ENCODE peak calls at places on chromosomes 2 and 18, in six cellular contexts. One of them, this sample, is unnamed.

GRCh38 chr2:96874099-96874831 is 4.4 kb upstream of the SEMA4C start:
- DNase-seq in heart left ventricle: no peak
- DNase-seq in Peyer's patch: no peak
- DNase-seq in RWPE1: no peak
- DNase-seq in adrenal gland: no peak
- DNase-seq in dorsolateral prefrontal cortex: no peak
- DNase-seq in this sample: no peak

GRCh38 chr2:216107320-216107719 is 1.8 kb upstream of the XRCC5 start:
- DNase-seq in heart left ventricle: no peak
- DNase-seq in RWPE1: no peak
- DNase-seq in dorsolateral prefrontal cortex: no peak
- DNase-seq in Peyer's patch: no peak
- DNase-seq in adrenal gland: no peak
- DNase-seq in this sample: no peak

GRCh38 chr18:25349131-25349925 is 2.6 kb downstream of the ZNF521 start:
- DNase-seq in heart left ventricle: peak; percentile 54
- DNase-seq in RWPE1: no peak
- DNase-seq in Peyer's patch: peak; percentile 50
- DNase-seq in adrenal gland: peak; percentile 47
- DNase-seq in dorsolateral prefrontal cortex: peak; percentile 22
- DNase-seq in this sample: peak; percentile 85

GRCh38 chr2:98457045-98457696 is 12.5 kb downstream of the INPP4A start:
- DNase-seq in adrenal gland: peak; percentile 11
- DNase-seq in dorsolateral prefrontal cortex: no peak
- DNase-seq in heart left ventricle: no peak
- DNase-seq in Peyer's patch: no peak
- DNase-seq in RWPE1: peak; percentile 60
- DNase-seq in this sample: peak; percentile 25

GRCh38 chr18:50644807-50645206 is 84.9 kb downstream of the MAPK4 start:
- DNase-seq in dorsolateral prefrontal cortex: no peak
- DNase-seq in Peyer's patch: no peak
- DNase-seq in heart left ventricle: no peak
- DNase-seq in RWPE1: peak; percentile 22
- DNase-seq in adrenal gland: no peak
- DNase-seq in this sample: no peak

GRCh38 chr2:132448771-132449170 is 32.2 kb downstream of the GPR39 start:
- DNase-seq in dorsolateral prefrontal cortex: no peak
- DNase-seq in adrenal gland: no peak
- DNase-seq in Peyer's patch: no peak
- DNase-seq in RWPE1: peak; percentile 26
- DNase-seq in heart left ventricle: no peak
- DNase-seq in this sample: no peak

GRCh38 chr2:127149384-127149783 is 42.4 kb upstream of the BIN1 start:
- DNase-seq in Peyer's patch: no peak
- DNase-seq in RWPE1: peak; percentile 82
- DNase-seq in heart left ventricle: no peak
- DNase-seq in adrenal gland: no peak
- DNase-seq in dorsolateral prefrontal cortex: no peak
- DNase-seq in this sample: no peak

GRCh38 chr2:76170856-76171255 is 460.1 kb upstream of the GCFC2 start:
- DNase-seq in Peyer's patch: no peak
- DNase-seq in RWPE1: no peak
- DNase-seq in dorsolateral prefrontal cortex: no peak
- DNase-seq in adrenal gland: no peak
- DNase-seq in heart left ventricle: no peak
- DNase-seq in this sample: no peak

GRCh38 chr18:75360941-75361340 is 66.6 kb downstream of the SMIM21 start:
- DNase-seq in Peyer's patch: no peak
- DNase-seq in heart left ventricle: no peak
- DNase-seq in dorsolateral prefrontal cortex: no peak
- DNase-seq in adrenal gland: no peak
- DNase-seq in RWPE1: no peak
- DNase-seq in this sample: no peak

GRCh38 chr2:134919360-134920210 is 963 bp downstream of the CCNT2 start:
- DNase-seq in RWPE1: no peak
- DNase-seq in Peyer's patch: no peak
- DNase-seq in adrenal gland: no peak
- DNase-seq in dorsolateral prefrontal cortex: no peak
- DNase-seq in heart left ventricle: peak; percentile 17
- DNase-seq in this sample: no peak

GRCh38 chr2:212626371-212626918 is 87.8 kb upstream of the ERBB4 start:
- DNase-seq in dorsolateral prefrontal cortex: no peak
- DNase-seq in RWPE1: no peak
- DNase-seq in adrenal gland: no peak
- DNase-seq in heart left ventricle: no peak
- DNase-seq in Peyer's patch: no peak
- DNase-seq in this sample: no peak

GRCh38 chr2:112583497-112584133 is 794 bp upstream of the CHCHD5 start:
- DNase-seq in RWPE1: no peak
- DNase-seq in heart left ventricle: no peak
- DNase-seq in dorsolateral prefrontal cortex: no peak
- DNase-seq in adrenal gland: no peak
- DNase-seq in Peyer's patch: no peak
- DNase-seq in this sample: no peak

GRCh38 chr2:10385501-10385900 is 62.6 kb downstream of the ODC1 start:
- DNase-seq in Peyer's patch: no peak
- DNase-seq in RWPE1: no peak
- DNase-seq in dorsolateral prefrontal cortex: no peak
- DNase-seq in heart left ventricle: no peak
- DNase-seq in adrenal gland: no peak
- DNase-seq in this sample: no peak

GRCh38 chr2:106956879-106957278 is 70.9 kb upstream of the ST6GAL2 start:
- DNase-seq in Peyer's patch: no peak
- DNase-seq in RWPE1: no peak
- DNase-seq in dorsolateral prefrontal cortex: no peak
- DNase-seq in adrenal gland: no peak
- DNase-seq in heart left ventricle: no peak
- DNase-seq in this sample: peak; percentile 93

GRCh38 chr18:44039826-44040225 is 640.9 kb upstream of the SETBP1 start:
- DNase-seq in adrenal gland: no peak
- DNase-seq in Peyer's patch: no peak
- DNase-seq in heart left ventricle: no peak
- DNase-seq in RWPE1: no peak
- DNase-seq in dorsolateral prefrontal cortex: no peak
- DNase-seq in this sample: no peak

GRCh38 chr2:167200025-167200424 is 311.7 kb downstream of the XIRP2 start:
- DNase-seq in heart left ventricle: no peak
- DNase-seq in adrenal gland: no peak
- DNase-seq in RWPE1: no peak
- DNase-seq in Peyer's patch: no peak
- DNase-seq in dorsolateral prefrontal cortex: no peak
- DNase-seq in this sample: no peak

GRCh38 chr2:108593547-108594098 is 59.4 kb downstream of the LIMS1 start:
- DNase-seq in heart left ventricle: no peak
- DNase-seq in RWPE1: peak; percentile 71
- DNase-seq in Peyer's patch: no peak
- DNase-seq in dorsolateral prefrontal cortex: no peak
- DNase-seq in adrenal gland: no peak
- DNase-seq in this sample: no peak

GRCh38 chr2:74457549-74458131 is 598 bp upstream of the WBP1 start:
- DNase-seq in Peyer's patch: peak; percentile 88
- DNase-seq in RWPE1: peak; percentile 48
- DNase-seq in heart left ventricle: peak; percentile 74
- DNase-seq in dorsolateral prefrontal cortex: no peak
- DNase-seq in adrenal gland: peak; percentile 79
- DNase-seq in this sample: no peak

GRCh38 chr18:10130626-10131025 is 216.8 kb downstream of the VAPA start:
- DNase-seq in adrenal gland: no peak
- DNase-seq in RWPE1: no peak
- DNase-seq in dorsolateral prefrontal cortex: no peak
- DNase-seq in heart left ventricle: peak; percentile 43
- DNase-seq in Peyer's patch: no peak
- DNase-seq in this sample: no peak

GRCh38 chr2:233079473-233079877 is 19.3 kb downstream of the INPP5D start:
- DNase-seq in RWPE1: no peak
- DNase-seq in Peyer's patch: peak; percentile 37
- DNase-seq in adrenal gland: no peak
- DNase-seq in dorsolateral prefrontal cortex: no peak
- DNase-seq in heart left ventricle: no peak
- DNase-seq in this sample: no peak

GRCh38 chr2:64952896-64953482 is 36.2 kb upstream of the SLC1A4 start:
- DNase-seq in Peyer's patch: no peak
- DNase-seq in heart left ventricle: no peak
- DNase-seq in adrenal gland: no peak
- DNase-seq in dorsolateral prefrontal cortex: no peak
- DNase-seq in RWPE1: peak; percentile 48
- DNase-seq in this sample: no peak

GRCh38 chr2:151634726-151635467 is 99.4 kb downstream of the NEB start:
- DNase-seq in RWPE1: no peak
- DNase-seq in dorsolateral prefrontal cortex: no peak
- DNase-seq in heart left ventricle: no peak
- DNase-seq in adrenal gland: no peak
- DNase-seq in Peyer's patch: no peak
- DNase-seq in this sample: no peak

GRCh38 chr2:153478289-153479261 is at the start of gene RPRM:
- DNase-seq in Peyer's patch: peak; percentile 79
- DNase-seq in adrenal gland: peak; percentile 88
- DNase-seq in RWPE1: peak; percentile 77
- DNase-seq in dorsolateral prefrontal cortex: peak; percentile 55
- DNase-seq in heart left ventricle: peak; percentile 56
- DNase-seq in this sample: peak; percentile 89

GRCh38 chr2:143950675-143951074 is 569.2 kb downstream of the ZEB2 start:
- DNase-seq in Peyer's patch: no peak
- DNase-seq in adrenal gland: no peak
- DNase-seq in RWPE1: no peak
- DNase-seq in dorsolateral prefrontal cortex: no peak
- DNase-seq in heart left ventricle: no peak
- DNase-seq in this sample: no peak

GRCh38 chr2:16160281-16161084 is 220.1 kb downstream of the MYCN start:
- DNase-seq in dorsolateral prefrontal cortex: no peak
- DNase-seq in heart left ventricle: no peak
- DNase-seq in RWPE1: no peak
- DNase-seq in Peyer's patch: no peak
- DNase-seq in adrenal gland: no peak
- DNase-seq in this sample: peak; percentile 27

GRCh38 chr2:168515502-168515901 is 59.4 kb downstream of the CERS6 start:
- DNase-seq in adrenal gland: no peak
- DNase-seq in Peyer's patch: no peak
- DNase-seq in dorsolateral prefrontal cortex: no peak
- DNase-seq in RWPE1: peak; percentile 62
- DNase-seq in heart left ventricle: no peak
- DNase-seq in this sample: no peak

GRCh38 chr2:3307901-3308300 is 69.7 kb downstream of the EIPR1 start:
- DNase-seq in adrenal gland: no peak
- DNase-seq in Peyer's patch: no peak
- DNase-seq in heart left ventricle: no peak
- DNase-seq in RWPE1: no peak
- DNase-seq in dorsolateral prefrontal cortex: no peak
- DNase-seq in this sample: no peak

GRCh38 chr2:27714053-27714452 is 50.4 kb downstream of the SLC4A1AP start:
- DNase-seq in Peyer's patch: no peak
- DNase-seq in adrenal gland: no peak
- DNase-seq in RWPE1: no peak
- DNase-seq in dorsolateral prefrontal cortex: no peak
- DNase-seq in heart left ventricle: no peak
- DNase-seq in this sample: no peak

GRCh38 chr2:241550616-241551580 is 7.6 kb upstream of the BOK start:
- DNase-seq in adrenal gland: no peak
- DNase-seq in Peyer's patch: no peak
- DNase-seq in heart left ventricle: no peak
- DNase-seq in RWPE1: no peak
- DNase-seq in dorsolateral prefrontal cortex: no peak
- DNase-seq in this sample: no peak

GRCh38 chr18:76262956-76263955 is 231.8 kb downstream of the ZNF516 start:
- DNase-seq in heart left ventricle: no peak
- DNase-seq in dorsolateral prefrontal cortex: no peak
- DNase-seq in RWPE1: no peak
- DNase-seq in Peyer's patch: no peak
- DNase-seq in adrenal gland: no peak
- DNase-seq in this sample: no peak

GRCh38 chr2:28709101-28709500 is 42.5 kb upstream of the PPP1CB start:
- DNase-seq in heart left ventricle: no peak
- DNase-seq in Peyer's patch: no peak
- DNase-seq in RWPE1: no peak
- DNase-seq in dorsolateral prefrontal cortex: no peak
- DNase-seq in adrenal gland: no peak
- DNase-seq in this sample: no peak

DNA sequence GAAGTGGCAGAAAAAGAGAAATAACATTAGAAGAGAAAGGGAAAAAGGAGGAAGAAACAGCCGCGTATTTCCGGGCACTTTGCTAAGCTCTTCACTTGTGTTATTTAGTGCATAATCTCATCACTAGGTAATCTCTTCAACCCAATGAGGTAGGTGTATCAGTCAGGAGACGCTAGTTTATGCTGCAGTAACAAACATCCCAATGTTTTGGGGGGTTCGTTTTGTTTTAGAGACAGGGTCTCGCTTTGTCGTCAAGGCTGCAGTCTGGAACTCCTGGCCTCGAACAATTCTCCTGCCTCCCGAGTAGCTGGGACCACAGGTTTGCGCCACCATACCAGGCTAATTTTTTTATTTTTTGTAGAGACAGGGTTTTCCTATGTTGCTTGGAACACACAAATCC is 61.7 kb downstream of the ZFP36L2 start:
- DNase-seq in adrenal gland: no peak
- DNase-seq in heart left ventricle: no peak
- DNase-seq in dorsolateral prefrontal cortex: no peak
- DNase-seq in Peyer's patch: no peak
- DNase-seq in RWPE1: no peak
- DNase-seq in this sample: no peak
- TF ChIP-seq CTCF in adrenal gland: no peak
- TF ChIP-seq CTCF in heart left ventricle: no peak
- TF ChIP-seq CTCF in dorsolateral prefrontal cortex: no peak
- TF ChIP-seq CTCF in Peyer's patch: no peak
- TF ChIP-seq CTCF in RWPE1: no peak
- TF ChIP-seq CTCF in this sample: no peak

GRCh38 chr2:122451040-122451439 is 695.6 kb downstream of the TSN start:
- DNase-seq in Peyer's patch: no peak
- DNase-seq in RWPE1: peak; percentile 9
- DNase-seq in heart left ventricle: no peak
- DNase-seq in dorsolateral prefrontal cortex: no peak
- DNase-seq in adrenal gland: no peak
- DNase-seq in this sample: no peak
- TF ChIP-seq CTCF in Peyer's patch: peak; percentile 61
- TF ChIP-seq CTCF in RWPE1: peak; percentile 43
- TF ChIP-seq CTCF in heart left ventricle: peak; percentile 17
- TF ChIP-seq CTCF in dorsolateral prefrontal cortex: peak; percentile 42
- TF ChIP-seq CTCF in adrenal gland: peak; percentile 35
- TF ChIP-seq CTCF in this sample: peak; percentile 34

GRCh38 chr18:79199691-79200374 is 130.6 kb downstream of the ATP9B start:
- DNase-seq in RWPE1: peak; percentile 8
- DNase-seq in Peyer's patch: no peak
- DNase-seq in dorsolateral prefrontal cortex: no peak
- DNase-seq in heart left ventricle: no peak
- DNase-seq in adrenal gland: no peak
- DNase-seq in this sample: no peak
- TF ChIP-seq CTCF in RWPE1: no peak
- TF ChIP-seq CTCF in Peyer's patch: no peak
- TF ChIP-seq CTCF in dorsolateral prefrontal cortex: no peak
- TF ChIP-seq CTCF in heart left ventricle: no peak
- TF ChIP-seq CTCF in adrenal gland: no peak
- TF ChIP-seq CTCF in this sample: no peak

DNA sequence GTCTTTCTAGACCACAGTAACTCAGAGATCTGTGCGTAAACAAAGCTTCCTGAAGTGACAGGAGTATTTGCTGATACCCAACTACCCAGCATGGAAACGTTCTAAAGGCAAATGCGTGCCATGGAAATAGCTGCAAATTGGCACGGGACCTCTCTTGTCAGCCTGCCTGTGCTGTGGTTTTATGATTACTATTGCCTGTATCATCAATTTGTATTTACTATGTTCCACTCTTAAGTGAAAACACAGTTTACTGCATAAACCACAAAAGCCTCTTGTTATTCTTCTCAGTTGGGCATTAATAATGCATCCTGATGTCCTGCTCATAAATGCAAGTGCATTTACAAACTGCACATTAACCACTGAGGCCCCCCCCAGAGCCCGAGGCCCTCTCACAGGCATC is 196.6 kb upstream of the SLC35G4 start:
- DNase-seq in RWPE1: no peak
- DNase-seq in dorsolateral prefrontal cortex: no peak
- DNase-seq in Peyer's patch: no peak
- DNase-seq in adrenal gland: no peak
- DNase-seq in heart left ventricle: no peak
- DNase-seq in this sample: no peak
- TF ChIP-seq CTCF in RWPE1: no peak
- TF ChIP-seq CTCF in dorsolateral prefrontal cortex: no peak
- TF ChIP-seq CTCF in Peyer's patch: no peak
- TF ChIP-seq CTCF in adrenal gland: no peak
- TF ChIP-seq CTCF in heart left ventricle: no peak
- TF ChIP-seq CTCF in this sample: no peak

This sample was measured in osteocyte.